ENCODE peak calls at places on chromosomes 12 and 14, in four cellular contexts. O is K562, B is HepG2, U is GM12878. L is an unnamed sample.

GRCh38 chr12:1197264-1198018 is 206.4 kb downstream of the ERC1 start:
- DNase-seq in O (no peak), B (no peak), U (no peak), L (no peak)

GRCh38 chr12:96261557-96261956 is 67.4 kb downstream of the ELK3 start:
- DNase-seq in O (no peak), B (no peak), U (no peak), L (no peak)

GRCh38 chr12:20183563-20183962 is 184.8 kb upstream of the PDE3A start:
- DNase-seq in O (no peak), B (no peak), U (no peak), L (no peak)

GRCh38 chr12:14394317-14395058 is 29.0 kb downstream of the ATF7IP start:
- DNase-seq in O (peak), B (peak), U (peak), L (peak)

GRCh38 chr12:60071759-60072191 is 475.9 kb downstream of the SLC16A7 start:
- DNase-seq in O (no peak), B (no peak), U (no peak), L (no peak)

GRCh38 chr12:64104376-64104775 is 117.7 kb downstream of the KICS2 start:
- DNase-seq in O (no peak), B (no peak), U (no peak), L (no peak)

GRCh38 chr14:53550776-53551175 is 397.7 kb upstream of the DDHD1 start:
- DNase-seq in O (no peak), B (no peak), U (no peak), L (no peak)

GRCh38 chr12:116659771-116660481 is 77.9 kb downstream of the SPRING1 start:
- DNase-seq in O (no peak), B (no peak), U (no peak), L (no peak)

GRCh38 chr12:79420146-79420618 is 270.6 kb downstream of the PAWR start:
- DNase-seq in O (no peak), B (peak), U (no peak), L (peak)

GRCh38 chr12:24767016-24767415 is 181.9 kb downstream of the BCAT1 start:
- DNase-seq in O (no peak), B (peak), U (no peak), L (no peak)

GRCh38 chr12:49230810-49231209 is 34.1 kb upstream of the TUBA1C start:
- DNase-seq in O (no peak), B (no peak), U (no peak), L (no peak)

GRCh38 chr12:112303004-112303403 is 79.2 kb downstream of the HECTD4 start:
- DNase-seq in O (no peak), B (no peak), U (peak), L (peak)

GRCh38 chr14:93788557-93789365 is 476 bp upstream of the PRIMA1 start:
- DNase-seq in O (no peak), B (no peak), U (no peak), L (peak)

GRCh38 chr12:103623716-103624115 is 36.6 kb downstream of the STAB2 start:
- DNase-seq in O (no peak), B (no peak), U (no peak), L (no peak)

GRCh38 chr14:98101323-98101722 is 1170.7 kb downstream of the BCL11B start:
- DNase-seq in O (no peak), B (no peak), U (no peak), L (no peak)

GRCh38 chr14:92392726-92393125 is 69.8 kb downstream of the SLC24A4 start:
- DNase-seq in O (peak), B (no peak), U (no peak), L (no peak)

GRCh38 chr12:52454411-52455201 is 2.7 kb upstream of the KRT6B start:
- DNase-seq in O (no peak), B (no peak), U (no peak), L (no peak)

GRCh38 chr12:109861689-109862314 is 18.5 kb downstream of the GLTP start:
- DNase-seq in O (no peak), B (peak), U (no peak), L (no peak)

GRCh38 chr12:132237772-132238486 is 91.5 kb downstream of the GALNT9 start:
- DNase-seq in O (no peak), B (no peak), U (no peak), L (no peak)

GRCh38 chr12:89075890-89076591 is 276.3 kb downstream of the DUSP6 start:
- DNase-seq in O (no peak), B (no peak), U (no peak), L (no peak)

DNA sequence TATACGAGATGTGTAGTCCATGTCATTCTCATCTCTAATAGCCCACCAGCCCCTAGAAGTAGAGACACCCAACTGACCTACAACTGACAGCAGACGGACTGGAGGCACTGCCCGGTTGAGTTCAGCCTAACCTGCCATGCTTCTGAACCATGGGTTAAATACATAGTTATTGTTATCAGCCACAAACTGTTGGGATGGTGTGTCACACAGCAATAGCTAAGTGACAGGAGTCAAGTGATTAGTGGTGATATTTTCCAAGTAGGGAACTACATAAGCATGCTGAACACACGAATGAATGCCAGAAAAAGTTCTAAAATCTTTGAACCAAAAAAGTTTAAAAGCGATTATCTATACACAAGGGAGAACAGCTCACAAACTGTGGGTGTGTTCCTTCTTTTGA is 80.1 kb downstream of the SYNE3 start:
- DNase-seq in O (no peak), B (no peak), U (no peak), L (no peak)
- TF ChIP-seq USF2 in O (no peak), B (no peak), U (no peak), L (no peak)

GRCh38 chr12:77122661-77123060 is 57.3 kb upstream of the E2F7 start:
- DNase-seq in O (no peak), B (no peak), U (no peak), L (no peak)

GRCh38 chr12:77118696-77119095 is 53.3 kb upstream of the E2F7 start:
- DNase-seq in O (no peak), B (no peak), U (no peak), L (no peak)

GRCh38 chr12:77122236-77122635 is 56.9 kb upstream of the E2F7 start:
- DNase-seq in O (no peak), B (peak), U (no peak), L (no peak)

GRCh38 chr12:77120156-77120555 is 54.8 kb upstream of the E2F7 start:
- DNase-seq in O (no peak), B (no peak), U (no peak), L (peak)

DNA sequence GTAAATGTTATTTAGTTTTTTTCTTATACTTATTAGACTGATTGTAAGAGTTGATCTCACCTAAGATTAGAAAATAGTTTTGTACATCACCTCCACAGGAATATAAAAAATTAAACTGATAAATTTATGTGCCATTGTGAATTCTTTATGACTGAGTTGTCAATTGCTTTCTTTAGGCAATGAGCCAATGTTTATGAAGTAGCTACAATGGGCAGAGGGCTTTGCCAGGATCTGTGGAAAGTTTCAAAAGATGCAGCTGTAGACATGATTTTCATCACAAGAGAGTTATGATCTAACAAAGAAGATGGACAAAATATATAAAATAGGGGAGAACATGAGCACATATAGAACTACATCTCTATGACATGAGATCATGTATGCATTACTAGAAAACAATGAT is 55.3 kb upstream of the E2F7 start:
- DNase-seq in O (no peak), B (no peak), U (no peak), L (no peak)
- TF ChIP-seq MYC in O (no peak), B (no peak), U (no peak), L (no peak)

DNA sequence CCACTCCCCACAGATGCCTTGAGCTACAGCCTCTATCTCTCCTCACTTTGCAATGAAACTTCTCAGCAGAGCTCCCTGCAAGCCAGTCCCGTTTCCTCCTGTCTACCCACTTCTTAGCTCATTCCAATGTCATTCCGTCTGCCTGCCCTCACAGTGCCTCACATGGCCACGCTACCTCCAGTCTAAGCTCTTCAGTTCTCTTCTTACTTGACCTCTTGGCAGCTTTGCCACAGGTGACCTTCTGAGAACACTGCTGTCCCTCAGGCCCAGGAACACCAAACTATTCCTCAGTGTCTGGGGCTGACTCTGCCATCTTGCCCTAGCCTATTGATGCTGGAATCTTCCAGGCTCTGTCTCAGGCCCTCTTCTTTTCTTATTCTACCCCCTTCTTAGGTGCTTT is 110.1 kb downstream of the EGLN3 start:
- DNase-seq in O (no peak), B (no peak), U (no peak), L (no peak)
- TF ChIP-seq EP300 in O (no peak), B (no peak), U (no peak), L (no peak)

GRCh38 chr12:58241099-58241498 is 299.7 kb downstream of the ATP23 start:
- DNase-seq in O (no peak), B (no peak), U (no peak), L (no peak)

GRCh38 chr12:58247633-58248032 is 306.3 kb downstream of the ATP23 start:
- DNase-seq in O (no peak), B (no peak), U (no peak), L (peak)

GRCh38 chr12:58248599-58248998 is 307.2 kb downstream of the ATP23 start:
- DNase-seq in O (no peak), B (no peak), U (no peak), L (no peak)

GRCh38 chr12:58242803-58243628 is 301.6 kb downstream of the ATP23 start:
- DNase-seq in O (no peak), B (no peak), U (no peak), L (no peak)
- TF ChIP-seq USF2 in O (no peak), B (no peak), U (no peak), L (no peak)

DNA sequence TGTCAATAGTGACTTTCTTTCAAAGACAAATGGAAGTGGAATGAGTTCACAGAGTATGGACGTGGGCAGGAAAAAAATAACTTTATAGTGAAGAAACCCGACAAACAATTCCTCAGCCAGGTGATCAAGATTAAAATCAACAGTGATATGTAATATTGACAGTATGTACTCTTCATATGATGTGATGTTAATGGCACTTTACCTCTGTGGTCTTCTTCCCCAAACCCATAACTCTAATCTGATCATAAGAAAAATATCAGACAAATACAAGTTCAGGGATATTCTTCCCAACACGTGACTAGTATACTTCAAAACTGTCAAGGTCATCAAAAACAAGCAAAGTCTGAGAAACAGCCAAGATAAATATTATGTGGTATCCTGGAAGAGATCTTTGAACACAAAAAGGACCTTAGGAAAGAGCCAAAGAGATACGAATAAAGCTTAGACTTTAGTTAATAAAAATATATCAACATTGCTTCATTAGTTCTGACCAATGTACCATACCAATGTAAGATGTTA is 215.5 kb downstream of the PPFIA2 start:
- DNase-seq in O (no peak), B (no peak), U (no peak), L (no peak)
- TF ChIP-seq MYC in O (no peak), B (no peak), U (no peak), L (no peak)